ENCODE peak calls at places on chromosomes 13 and 19, in five cellular contexts. V is stimulated activated CD4-positive, alpha-beta T cell treated with anti-CD3 and anti-CD28 coated beads, Interleukin-1b, Interleukin-23, amount 100 ng/mL, for 4 hours; Z is astrocyte; H is glutamatergic neuron; F is osteocyte. D is an unnamed sample.

GRCh38 chr13:49443327-49443688 is 556 bp downstream of the CAB39L start:
- DNase-seq in H (no peak), Z (peak; percentile 17), V (no peak), F (no peak), D (no peak)

GRCh38 chr19:11018179-11018578 is 57.3 kb downstream of the SMARCA4 start:
- DNase-seq in H (no peak), F (no peak), V (no peak), Z (peak; percentile 31), D (no peak)

GRCh38 chr13:49395416-49396277 is 48.2 kb downstream of the CAB39L start:
- DNase-seq in F (no peak), V (no peak), H (no peak), Z (no peak), D (peak; percentile 29)

GRCh38 chr19:35114656-35115537 is 726 bp upstream of the FXYD3 start:
- DNase-seq in H (peak; percentile 91), V (peak; percentile 65), F (no peak), Z (no peak), D (peak; percentile 95)

GRCh38 chr13:97043302-97043701 is 49.0 kb upstream of the OXGR1 start:
- DNase-seq in F (no peak), H (no peak), V (no peak), Z (peak; percentile 58), D (no peak)

GRCh38 chr19:35468637-35469036 is 20.6 kb downstream of the FFAR2 start:
- DNase-seq in F (no peak), H (no peak), Z (no peak), V (peak; percentile 30), D (peak; percentile 51)

GRCh38 chr19:58511353-58512208 is at the start of gene SLC27A5:
- DNase-seq in V (no peak), H (no peak), F (no peak), Z (no peak), D (no peak)

GRCh38 chr19:50501568-50502475 is 9.2 kb downstream of the JOSD2 start:
- DNase-seq in F (no peak), H (peak; percentile 25), V (no peak), Z (no peak), D (no peak)

GRCh38 chr19:5803752-5804515 is 933 bp upstream of the NRTN start:
- DNase-seq in V (peak; percentile 93), H (peak; percentile 98), F (peak; percentile 96), Z (peak; percentile 47), D (peak; percentile 74)

GRCh38 chr19:35507561-35507960 is 5.9 kb downstream of the DMKN start:
- DNase-seq in H (no peak), Z (no peak), F (no peak), V (no peak), D (no peak)

GRCh38 chr13:35723061-35723461 is 246.6 kb upstream of the MAB21L1 start:
- DNase-seq in H (no peak), V (no peak), F (no peak), Z (no peak), D (peak; percentile 63)

GRCh38 chr13:23081246-23081645 is 99.5 kb upstream of the SGCG start:
- DNase-seq in H (no peak), F (no peak), Z (peak; percentile 39), V (no peak), D (no peak)

GRCh38 chr13:99207511-99207910 is 6.9 kb downstream of the UBAC2 start:
- DNase-seq in F (no peak), H (no peak), Z (no peak), V (no peak), D (no peak)

GRCh38 chr13:83563499-83563898 is 318.8 kb downstream of the SLITRK1 start:
- DNase-seq in H (no peak), F (no peak), Z (no peak), V (no peak), D (no peak)

GRCh38 chr13:45951724-45952123 is 100.2 kb upstream of the SIAH3 start:
- DNase-seq in F (no peak), Z (no peak), H (no peak), V (no peak), D (no peak)

GRCh38 chr19:1261863-1262686 is 7.1 kb upstream of the CIRBP start:
- DNase-seq in Z (peak; percentile 71), V (no peak), F (no peak), H (no peak), D (no peak)

GRCh38 chr13:51935326-51936171 is 73.8 kb downstream of the CCDC70 start:
- DNase-seq in V (no peak), Z (no peak), F (no peak), H (no peak), D (no peak)

GRCh38 chr13:62418872-62419271 is 1003.2 kb upstream of the PCDH20 start:
- DNase-seq in H (no peak), F (no peak), Z (no peak), V (no peak), D (no peak)

GRCh38 chr19:41265376-41266153 is 1.4 kb downstream of the HNRNPUL1 start:
- DNase-seq in V (peak; percentile 3), F (no peak), Z (peak; percentile 13), H (no peak), D (peak; percentile 24)

GRCh38 chr19:34134190-34135032 is 37.9 kb upstream of the LSM14A start:
- DNase-seq in Z (peak; percentile 47), H (peak; percentile 80), V (peak; percentile 96), F (peak; percentile 89), D (peak; percentile 73)

D was measured in lower leg skin.